ENCODE peak calls at places on chromosomes 12 and 14, in nine cellular contexts. E is GM13976; Y is stimulated activated CD8-positive, alpha-beta memory T cell treated with anti-CD3 and anti-CD28 coated beads, Interleukin-4, amount 100 ng/mL, for 1 hour; A is substantia nigra; O is T-helper 1 cell; P is H9; D is fibroblast of lung; T is erythroblast; R is type B pancreatic cell. H is an unnamed sample.

GRCh38 chr12:76942276-76942675 is 63.5 kb upstream of the CSRP2 start:
- DNase-seq in R (no peak), T (no peak), A (no peak), D (peak), E (no peak), Y (no peak), P (no peak), O (no peak), H (peak)

GRCh38 chr14:100662850-100663527 is 63.7 kb upstream of the DLK1 start:
- DNase-seq in A (no peak), R (peak), O (peak), P (peak), E (peak), Y (no peak), T (peak), D (peak), H (peak)

GRCh38 chr12:25241171-25242020 is 9.3 kb downstream of the KRAS start:
- DNase-seq in Y (no peak), E (peak), A (no peak), O (peak), T (peak), P (no peak), R (no peak), D (peak), H (no peak)

GRCh38 chr12:28507055-28507454 is 316.8 kb downstream of the CCDC91 start:
- DNase-seq in E (no peak), Y (no peak), R (no peak), A (no peak), O (no peak), P (no peak), D (peak), T (no peak), H (no peak)

GRCh38 chr14:59482471-59483331 is 1.5 kb downstream of the L3HYPDH start:
- DNase-seq in T (peak), Y (no peak), P (no peak), R (no peak), O (no peak), D (peak), E (no peak), A (no peak), H (peak)

GRCh38 chr14:102684276-102684663 is 91.8 kb downstream of the RCOR1 start:
- DNase-seq in A (no peak), D (no peak), R (no peak), Y (no peak), O (no peak), E (no peak), P (no peak), T (no peak), H (no peak)

GRCh38 chr14:32230695-32231280 is 27.7 kb upstream of the RNU6-8 start:
- DNase-seq in A (no peak), E (no peak), T (no peak), Y (no peak), P (no peak), D (peak), O (no peak), R (no peak), H (peak)

GRCh38 chr12:132761032-132761910 is at the start of gene ANKLE2:
- DNase-seq in E (peak), O (peak), T (peak), R (no peak), D (peak), Y (peak), A (no peak), P (no peak), H (no peak)

GRCh38 chr12:109934026-109934425 is 34.0 kb downstream of the TCHP start:
- DNase-seq in E (no peak), O (no peak), D (no peak), Y (no peak), R (no peak), P (no peak), A (no peak), T (peak), H (no peak)

GRCh38 chr12:132561784-132562156 is 48.6 kb downstream of the LRCOL1 start:
- DNase-seq in P (peak), T (peak), O (no peak), E (peak), R (no peak), A (no peak), Y (no peak), D (no peak), H (no peak)

GRCh38 chr12:104742551-104742961 is 215.5 kb downstream of the SLC41A2 start:
- DNase-seq in P (no peak), T (no peak), R (no peak), O (no peak), D (no peak), A (peak), Y (no peak), E (no peak), H (no peak)

GRCh38 chr12:11805680-11806079 is 156.2 kb downstream of the ETV6 start:
- DNase-seq in T (no peak), A (no peak), P (no peak), O (no peak), D (no peak), Y (no peak), R (no peak), E (no peak), H (no peak)

GRCh38 chr12:79402626-79403025 is 288.1 kb downstream of the PAWR start:
- DNase-seq in P (no peak), E (no peak), R (no peak), O (no peak), D (peak), A (no peak), Y (no peak), T (no peak), H (no peak)

GRCh38 chr12:32418221-32418620 is 18.9 kb downstream of the FGD4 start:
- DNase-seq in Y (no peak), T (no peak), A (no peak), D (no peak), E (no peak), O (no peak), R (no peak), P (no peak), H (no peak)

GRCh38 chr12:111411187-111411764 is 5.6 kb downstream of the SH2B3 start:
- DNase-seq in D (no peak), T (no peak), P (no peak), O (no peak), R (no peak), E (no peak), A (no peak), Y (no peak), H (no peak)

GRCh38 chr12:75725505-75726120 is 214.2 kb upstream of the KRR1 start:
- DNase-seq in D (peak), E (no peak), O (no peak), P (no peak), Y (no peak), A (no peak), T (no peak), R (no peak), H (peak)

GRCh38 chr12:685388-685787 is 22.1 kb upstream of the NINJ2 start:
- DNase-seq in A (no peak), R (no peak), P (no peak), Y (peak), D (peak), T (no peak), O (peak), E (peak), H (no peak)

GRCh38 chr12:113057565-113058485 is 1.3 kb downstream of the DTX1 start:
- DNase-seq in A (no peak), Y (no peak), R (no peak), P (peak), T (no peak), O (no peak), E (peak), D (no peak), H (no peak)